ENCODE peak calls at places on chromosomes 1 and 21, in eight cellular contexts. X is adrenal gland, Q is IMR-90, W is thyroid gland, A is heart left ventricle, M is A549, F is uterus, O is Peyer's patch. B is an unnamed sample.
A peak's percentile ranks its signal among the peaks of the same experiment; 100 is the strongest.

GRCh38 chr1:147169171-147169570 is 3.1 kb downstream of the PRKAB2 start:
- DNase-seq in X (no peak), Q (no peak), W (no peak), A (no peak), M (no peak), F (no peak), O (no peak), B (no peak)

GRCh38 chr1:8166436-8166835 is 140.3 kb upstream of the ERRFI1 start:
- DNase-seq in X (no peak), Q (no peak), W (no peak), A (no peak), M (no peak), F (no peak), O (no peak), B (no peak)

GRCh38 chr1:87959236-87959635 is 630.6 kb downstream of the LMO4 start:
- DNase-seq in X (no peak), Q (no peak), W (peak; percentile 62), A (no peak), M (no peak), F (no peak), O (no peak), B (no peak)

GRCh38 chr1:3903141-3904005 is 3.3 kb upstream of the C1orf174 start:
- DNase-seq in X (no peak), Q (no peak), W (no peak), A (no peak), M (no peak), F (no peak), O (peak; percentile 73), B (peak; percentile 19)

GRCh38 chr1:7493711-7494110 is 277.4 kb upstream of the VAMP3 start:
- DNase-seq in X (no peak), Q (no peak), W (no peak), A (no peak), M (no peak), F (no peak), O (no peak), B (no peak)

GRCh38 chr1:117582341-117582902 is 23.4 kb upstream of the TENT5C start:
- DNase-seq in X (no peak), Q (no peak), W (no peak), A (no peak), M (no peak), F (no peak), O (no peak), B (no peak)

GRCh38 chr1:17194133-17194475 is 10.8 kb upstream of the PADI1 start:
- DNase-seq in X (no peak), Q (no peak), W (no peak), A (no peak), M (no peak), F (no peak), O (no peak), B (no peak)

GRCh38 chr21:20739421-20739820 is 258.8 kb upstream of the NCAM2 start:
- DNase-seq in X (no peak), Q (no peak), W (no peak), A (no peak), M (no peak), F (no peak), O (no peak), B (peak; percentile 31)

GRCh38 chr1:6157132-6157527 is 23.0 kb downstream of the CHD5 start:
- DNase-seq in X (no peak), Q (no peak), W (no peak), A (no peak), M (no peak), F (no peak), O (no peak), B (no peak)

GRCh38 chr1:169538998-169539871 is 47.0 kb downstream of the F5 start:
- DNase-seq in X (no peak), Q (peak; percentile 83), W (no peak), A (no peak), M (peak; percentile 53), F (no peak), O (no peak), B (no peak)

GRCh38 chr1:172394167-172394751 is 26.2 kb upstream of the C1orf105 start:
- DNase-seq in X (peak; percentile 30), Q (peak; percentile 22), W (peak; percentile 83), A (no peak), M (peak; percentile 34), F (peak; percentile 41), O (no peak), B (no peak)

GRCh38 chr1:83857108-83857507 is 141.8 kb downstream of the TTLL7 start:
- DNase-seq in X (no peak), Q (peak; percentile 28), W (no peak), A (no peak), M (peak; percentile 6), F (no peak), O (no peak), B (peak; percentile 4)

GRCh38 chr1:116909511-116910378 is at the start of gene PTGFRN:
- DNase-seq in X (peak; percentile 79), Q (peak; percentile 6), W (peak; percentile 77), A (peak; percentile 73), M (peak; percentile 51), F (peak; percentile 81), O (peak; percentile 83), B (peak; percentile 75)

GRCh38 chr1:245418029-245418428 is 263.2 kb downstream of the KIF26B start:
- DNase-seq in X (no peak), Q (no peak), W (no peak), A (no peak), M (no peak), F (no peak), O (no peak), B (no peak)

GRCh38 chr1:192739476-192740184 is 69.2 kb upstream of the RGS2 start:
- DNase-seq in X (peak; percentile 24), Q (no peak), W (no peak), A (no peak), M (no peak), F (no peak), O (no peak), B (no peak)

GRCh38 chr1:168127493-168127892 is 9.2 kb downstream of the GPR161 start:
- DNase-seq in X (no peak), Q (no peak), W (no peak), A (no peak), M (no peak), F (no peak), O (no peak), B (no peak)

DNA sequence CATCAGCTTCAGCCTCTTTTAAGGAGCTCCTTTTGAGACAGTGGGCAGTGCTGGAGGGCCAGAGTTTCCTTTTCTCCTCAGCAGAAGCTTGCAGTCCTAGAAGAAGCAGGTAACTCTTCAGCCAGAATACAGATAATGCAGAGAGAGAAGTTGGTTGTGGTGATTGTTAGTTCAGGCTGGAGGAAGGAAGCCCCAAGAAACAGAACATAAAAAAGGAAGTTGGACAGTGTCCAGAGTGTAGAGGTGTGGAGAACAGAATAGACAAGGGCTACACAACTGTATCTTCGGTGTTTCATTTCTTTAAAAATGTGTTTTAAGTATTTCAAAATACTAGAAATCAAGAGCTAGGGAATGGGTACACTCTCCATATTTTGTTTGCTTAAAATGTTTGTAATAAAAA is 6.4 kb upstream of the TACSTD2 start:
- DNase-seq in X (no peak), Q (no peak), W (no peak), A (no peak), M (no peak), F (no peak), O (no peak), B (peak; percentile 73)
- H3K4me3 ChIP-seq in X (no peak overlapping the region), Q (no peak overlapping the region), W (no peak overlapping the region), A (no peak overlapping the region), M (no peak overlapping the region), F (no peak overlapping the region), O (no peak overlapping the region), B (no peak overlapping the region)

GRCh38 chr1:92080128-92080985 is at the start of gene BTBD8:
- DNase-seq in X (peak; percentile 90), Q (peak; percentile 71), W (peak; percentile 92), A (peak; percentile 81), M (peak; percentile 71), F (peak; percentile 91), O (peak; percentile 86), B (peak; percentile 84)
- TF ChIP-seq POLR2A in X (peak; percentile 40), Q (no peak), W (peak; percentile 79), A (no peak), M (peak; percentile 27), F (peak; percentile 46), O (peak; percentile 56), B (peak; percentile 44)

DNA sequence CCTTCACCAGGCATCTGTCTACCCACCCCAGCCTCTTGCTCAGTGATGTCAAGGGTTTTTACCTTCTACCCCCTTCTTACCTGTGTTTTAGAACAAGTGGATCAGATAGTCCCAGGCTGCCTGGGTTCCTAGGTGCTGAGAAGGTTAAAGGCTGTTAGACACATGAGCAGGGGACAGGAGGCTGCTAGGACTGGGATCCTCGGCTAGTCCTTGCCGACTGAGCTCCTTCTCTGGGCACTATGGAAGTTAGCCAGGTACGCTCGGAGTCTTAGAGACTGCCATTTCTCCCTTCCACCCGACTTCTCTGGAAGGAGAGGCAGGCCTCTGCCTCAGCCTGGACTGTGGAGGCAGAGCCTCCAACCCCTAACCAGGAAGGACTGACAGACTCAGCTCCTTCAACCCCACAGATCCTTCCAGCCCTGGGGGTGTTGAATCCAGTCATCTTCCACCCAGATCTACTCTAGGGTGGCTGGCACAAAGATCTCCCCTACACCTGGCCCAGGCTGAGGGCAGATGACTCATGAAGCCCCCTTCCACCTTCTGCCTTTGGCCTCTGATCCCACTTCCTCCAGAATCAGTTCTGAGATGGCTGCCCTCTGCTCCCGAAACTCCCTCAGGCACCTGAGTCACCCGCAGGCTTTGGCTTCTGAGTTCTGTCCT is at the start of gene DYNLT4:
- DNase-seq in X (no peak), Q (no peak), W (no peak), A (no peak), M (no peak), F (no peak), O (no peak), B (no peak)
- H3K4me3 ChIP-seq in X (no peak within 1 kb of the TSS), Q (no peak within 1 kb of the TSS), W (no peak within 1 kb of the TSS), A (peak within 1 kb of the TSS; percentile 49), M (peak within 1 kb of the TSS; percentile 14), F (peak within 1 kb of the TSS; percentile 8), O (peak within 1 kb of the TSS; percentile 30), B (peak within 1 kb of the TSS; percentile 33)

GRCh38 chr1:149896589-149896988 is 2.8 kb upstream of the BOLA1 start:
- DNase-seq in X (no peak), Q (no peak), W (no peak), A (no peak), M (no peak), F (no peak), O (no peak), B (no peak)

GRCh38 chr1:149903836-149904491 is 4.6 kb downstream of the BOLA1 start:
- DNase-seq in X (no peak), Q (no peak), W (no peak), A (no peak), M (no peak), F (no peak), O (no peak), B (no peak)

DNA sequence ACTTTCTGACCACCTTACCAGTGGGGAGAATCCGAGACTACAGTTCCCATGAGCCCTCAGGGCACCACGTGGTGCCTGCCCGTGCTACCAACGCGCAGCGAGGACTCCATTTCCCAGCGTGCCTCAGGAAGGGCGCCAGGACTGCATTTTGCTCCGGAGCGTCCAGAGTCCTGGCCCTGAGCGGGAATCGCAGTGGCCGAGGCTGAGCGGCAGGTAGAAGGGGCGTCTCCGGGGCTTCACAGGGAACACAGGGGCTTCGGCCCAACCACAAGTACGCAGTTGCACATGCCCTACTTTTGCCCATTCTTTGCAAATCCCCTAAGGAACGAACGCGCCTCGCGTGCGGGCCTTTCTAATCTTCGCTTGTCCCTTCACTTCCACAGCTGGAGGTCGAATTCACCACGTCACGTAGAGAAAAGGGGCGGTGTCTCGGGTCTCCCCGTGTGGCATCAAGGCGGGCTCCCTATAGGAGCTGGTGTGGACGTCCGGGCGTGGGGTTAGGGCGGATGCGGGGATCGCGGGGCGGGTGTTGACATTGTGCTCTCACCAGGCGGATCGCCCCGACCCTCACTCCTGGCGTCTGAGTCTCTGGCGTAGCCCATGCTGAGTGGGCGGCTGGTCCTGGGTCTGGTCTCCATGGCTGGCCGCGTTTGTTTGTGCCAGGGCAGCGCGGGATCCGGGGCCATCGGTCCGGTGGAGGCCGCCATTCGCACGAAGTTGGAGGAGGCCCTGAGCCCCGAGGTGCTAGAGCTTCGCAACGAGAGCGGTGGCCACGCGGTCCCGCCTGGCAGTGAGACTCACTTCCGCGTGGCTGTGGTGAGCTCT is at the start of gene BOLA1:
- DNase-seq in X (peak; percentile 92), Q (peak; percentile 88), W (peak; percentile 95), A (peak; percentile 95), M (peak; percentile 93), F (peak; percentile 95), O (peak; percentile 93), B (peak; percentile 82)
- TF ChIP-seq POLR2A in X (peak; percentile 61), Q (no peak), W (peak; percentile 92), A (no peak), M (peak; percentile 80), F (peak; percentile 89), O (peak; percentile 92), B (no peak)